ENCODE peak calls at places on chromosomes 13 and 19, in ten cellular contexts. One of them, this sample, is unnamed.

GRCh38 chr13:106851251-106851650 is 283.3 kb upstream of the ARGLU1 start:
- DNase-seq in NCI-H510A treated with DMSO at 0.1 percent for 48 hours: no peak
- DNase-seq in activated naive CD4-positive, alpha-beta T cell treated with Interleukin-2 at 50 U/mL for 16 hours: no peak
- DNase-seq in activated T-helper 1 cell treated with anti-CD3 and anti-CD28 coated beads, Interleukin-12 subunit alpha, Interleukin-12 subunit beta, Interleukin-2, Interleukin-4 antibody, amounts not matched to agents 30 ng/mL and 10 ng/mL and 1 ng/mL, durations not matched to agents 14 hours and 24 hours and 36 hours: no peak
- DNase-seq in HFF-Myc: no peak
- DNase-seq in activated B cell treated with CpG ODN at 0.5 μM for 24 hours: no peak
- DNase-seq in NCI-H2029: no peak
- DNase-seq in GM04504: no peak
- DNase-seq in COR-L47: no peak
- DNase-seq in psoas muscle: no peak
- DNase-seq in this sample: no peak

GRCh38 chr13:73984201-73984600 is 150.0 kb downstream of the KLF12 start:
- DNase-seq in NCI-H510A treated with DMSO at 0.1 percent for 48 hours: no peak
- DNase-seq in activated naive CD4-positive, alpha-beta T cell treated with Interleukin-2 at 50 U/mL for 16 hours: no peak
- DNase-seq in activated T-helper 1 cell treated with anti-CD3 and anti-CD28 coated beads, Interleukin-12 subunit alpha, Interleukin-12 subunit beta, Interleukin-2, Interleukin-4 antibody, amounts not matched to agents 30 ng/mL and 10 ng/mL and 1 ng/mL, durations not matched to agents 14 hours and 24 hours and 36 hours: no peak
- DNase-seq in HFF-Myc: no peak
- DNase-seq in activated B cell treated with CpG ODN at 0.5 μM for 24 hours: no peak
- DNase-seq in NCI-H2029: no peak
- DNase-seq in GM04504: no peak
- DNase-seq in COR-L47: no peak
- DNase-seq in psoas muscle: no peak
- DNase-seq in this sample: no peak

GRCh38 chr19:28289294-28290063 is 923.5 kb downstream of the UQCRFS1 start:
- DNase-seq in NCI-H510A treated with DMSO at 0.1 percent for 48 hours: no peak
- DNase-seq in activated naive CD4-positive, alpha-beta T cell treated with Interleukin-2 at 50 U/mL for 16 hours: no peak
- DNase-seq in activated T-helper 1 cell treated with anti-CD3 and anti-CD28 coated beads, Interleukin-12 subunit alpha, Interleukin-12 subunit beta, Interleukin-2, Interleukin-4 antibody, amounts not matched to agents 30 ng/mL and 10 ng/mL and 1 ng/mL, durations not matched to agents 14 hours and 24 hours and 36 hours: no peak
- DNase-seq in HFF-Myc: peak; percentile 26
- DNase-seq in activated B cell treated with CpG ODN at 0.5 μM for 24 hours: no peak
- DNase-seq in NCI-H2029: peak; percentile 91
- DNase-seq in GM04504: peak; percentile 39
- DNase-seq in COR-L47: peak; percentile 51
- DNase-seq in psoas muscle: no peak
- DNase-seq in this sample: no peak

GRCh38 chr19:17337675-17338439 is 504 bp downstream of the GTPBP3 start:
- DNase-seq in NCI-H510A treated with DMSO at 0.1 percent for 48 hours: no peak
- DNase-seq in activated naive CD4-positive, alpha-beta T cell treated with Interleukin-2 at 50 U/mL for 16 hours: peak; percentile 35
- DNase-seq in activated T-helper 1 cell treated with anti-CD3 and anti-CD28 coated beads, Interleukin-12 subunit alpha, Interleukin-12 subunit beta, Interleukin-2, Interleukin-4 antibody, amounts not matched to agents 30 ng/mL and 10 ng/mL and 1 ng/mL, durations not matched to agents 14 hours and 24 hours and 36 hours: peak; percentile 27
- DNase-seq in HFF-Myc: no peak
- DNase-seq in activated B cell treated with CpG ODN at 0.5 μM for 24 hours: no peak
- DNase-seq in NCI-H2029: no peak
- DNase-seq in GM04504: no peak
- DNase-seq in COR-L47: no peak
- DNase-seq in psoas muscle: no peak
- DNase-seq in this sample: no peak

GRCh38 chr13:22793598-22794134 is 387.1 kb upstream of the SGCG start:
- DNase-seq in NCI-H510A treated with DMSO at 0.1 percent for 48 hours: peak; percentile 30
- DNase-seq in activated naive CD4-positive, alpha-beta T cell treated with Interleukin-2 at 50 U/mL for 16 hours: no peak
- DNase-seq in activated T-helper 1 cell treated with anti-CD3 and anti-CD28 coated beads, Interleukin-12 subunit alpha, Interleukin-12 subunit beta, Interleukin-2, Interleukin-4 antibody, amounts not matched to agents 30 ng/mL and 10 ng/mL and 1 ng/mL, durations not matched to agents 14 hours and 24 hours and 36 hours: no peak
- DNase-seq in HFF-Myc: no peak
- DNase-seq in activated B cell treated with CpG ODN at 0.5 μM for 24 hours: no peak
- DNase-seq in NCI-H2029: no peak
- DNase-seq in GM04504: no peak
- DNase-seq in COR-L47: no peak
- DNase-seq in psoas muscle: no peak
- DNase-seq in this sample: no peak

GRCh38 chr19:46607441-46607841 is 6.3 kb downstream of the CALM3 start:
- DNase-seq in NCI-H510A treated with DMSO at 0.1 percent for 48 hours: peak; percentile 20
- DNase-seq in activated naive CD4-positive, alpha-beta T cell treated with Interleukin-2 at 50 U/mL for 16 hours: no peak
- DNase-seq in activated T-helper 1 cell treated with anti-CD3 and anti-CD28 coated beads, Interleukin-12 subunit alpha, Interleukin-12 subunit beta, Interleukin-2, Interleukin-4 antibody, amounts not matched to agents 30 ng/mL and 10 ng/mL and 1 ng/mL, durations not matched to agents 14 hours and 24 hours and 36 hours: no peak
- DNase-seq in HFF-Myc: no peak
- DNase-seq in activated B cell treated with CpG ODN at 0.5 μM for 24 hours: no peak
- DNase-seq in NCI-H2029: no peak
- DNase-seq in GM04504: no peak
- DNase-seq in COR-L47: no peak
- DNase-seq in psoas muscle: no peak
- DNase-seq in this sample: no peak

GRCh38 chr19:11814707-11815050 is 606 bp downstream of the ZNF440 start:
- DNase-seq in NCI-H510A treated with DMSO at 0.1 percent for 48 hours: no peak
- DNase-seq in activated naive CD4-positive, alpha-beta T cell treated with Interleukin-2 at 50 U/mL for 16 hours: no peak
- DNase-seq in activated T-helper 1 cell treated with anti-CD3 and anti-CD28 coated beads, Interleukin-12 subunit alpha, Interleukin-12 subunit beta, Interleukin-2, Interleukin-4 antibody, amounts not matched to agents 30 ng/mL and 10 ng/mL and 1 ng/mL, durations not matched to agents 14 hours and 24 hours and 36 hours: no peak
- DNase-seq in HFF-Myc: no peak
- DNase-seq in activated B cell treated with CpG ODN at 0.5 μM for 24 hours: no peak
- DNase-seq in NCI-H2029: no peak
- DNase-seq in GM04504: no peak
- DNase-seq in COR-L47: no peak
- DNase-seq in psoas muscle: no peak
- DNase-seq in this sample: no peak

GRCh38 chr13:94196426-94196825 is 283.1 kb downstream of the DCT start:
- DNase-seq in NCI-H510A treated with DMSO at 0.1 percent for 48 hours: no peak
- DNase-seq in activated naive CD4-positive, alpha-beta T cell treated with Interleukin-2 at 50 U/mL for 16 hours: no peak
- DNase-seq in activated T-helper 1 cell treated with anti-CD3 and anti-CD28 coated beads, Interleukin-12 subunit alpha, Interleukin-12 subunit beta, Interleukin-2, Interleukin-4 antibody, amounts not matched to agents 30 ng/mL and 10 ng/mL and 1 ng/mL, durations not matched to agents 14 hours and 24 hours and 36 hours: no peak
- DNase-seq in HFF-Myc: no peak
- DNase-seq in activated B cell treated with CpG ODN at 0.5 μM for 24 hours: no peak
- DNase-seq in NCI-H2029: no peak
- DNase-seq in GM04504: no peak
- DNase-seq in COR-L47: no peak
- DNase-seq in psoas muscle: no peak
- DNase-seq in this sample: no peak

GRCh38 chr13:28316129-28316528 is 177.8 kb downstream of the PAN3 start:
- DNase-seq in NCI-H510A treated with DMSO at 0.1 percent for 48 hours: no peak
- DNase-seq in activated naive CD4-positive, alpha-beta T cell treated with Interleukin-2 at 50 U/mL for 16 hours: no peak
- DNase-seq in activated T-helper 1 cell treated with anti-CD3 and anti-CD28 coated beads, Interleukin-12 subunit alpha, Interleukin-12 subunit beta, Interleukin-2, Interleukin-4 antibody, amounts not matched to agents 30 ng/mL and 10 ng/mL and 1 ng/mL, durations not matched to agents 14 hours and 24 hours and 36 hours: no peak
- DNase-seq in HFF-Myc: no peak
- DNase-seq in activated B cell treated with CpG ODN at 0.5 μM for 24 hours: no peak
- DNase-seq in NCI-H2029: no peak
- DNase-seq in GM04504: no peak
- DNase-seq in COR-L47: no peak
- DNase-seq in psoas muscle: no peak
- DNase-seq in this sample: no peak

GRCh38 chr19:49447485-49448431 is 3.9 kb downstream of the PIH1D1 start:
- DNase-seq in NCI-H510A treated with DMSO at 0.1 percent for 48 hours: no peak
- DNase-seq in activated naive CD4-positive, alpha-beta T cell treated with Interleukin-2 at 50 U/mL for 16 hours: no peak
- DNase-seq in activated T-helper 1 cell treated with anti-CD3 and anti-CD28 coated beads, Interleukin-12 subunit alpha, Interleukin-12 subunit beta, Interleukin-2, Interleukin-4 antibody, amounts not matched to agents 30 ng/mL and 10 ng/mL and 1 ng/mL, durations not matched to agents 14 hours and 24 hours and 36 hours: no peak
- DNase-seq in HFF-Myc: no peak
- DNase-seq in activated B cell treated with CpG ODN at 0.5 μM for 24 hours: no peak
- DNase-seq in NCI-H2029: no peak
- DNase-seq in GM04504: no peak
- DNase-seq in COR-L47: no peak
- DNase-seq in psoas muscle: peak; percentile 60
- DNase-seq in this sample: peak; percentile 67

GRCh38 chr19:31338069-31338767 is 11.0 kb downstream of the TSHZ3 start:
- DNase-seq in NCI-H510A treated with DMSO at 0.1 percent for 48 hours: no peak
- DNase-seq in activated naive CD4-positive, alpha-beta T cell treated with Interleukin-2 at 50 U/mL for 16 hours: no peak
- DNase-seq in activated T-helper 1 cell treated with anti-CD3 and anti-CD28 coated beads, Interleukin-12 subunit alpha, Interleukin-12 subunit beta, Interleukin-2, Interleukin-4 antibody, amounts not matched to agents 30 ng/mL and 10 ng/mL and 1 ng/mL, durations not matched to agents 14 hours and 24 hours and 36 hours: no peak
- DNase-seq in HFF-Myc: no peak
- DNase-seq in activated B cell treated with CpG ODN at 0.5 μM for 24 hours: no peak
- DNase-seq in NCI-H2029: no peak
- DNase-seq in GM04504: no peak
- DNase-seq in COR-L47: no peak
- DNase-seq in psoas muscle: peak; percentile 43
- DNase-seq in this sample: peak; percentile 79

GRCh38 chr13:71017607-71018006 is 849.4 kb downstream of the DACH1 start:
- DNase-seq in NCI-H510A treated with DMSO at 0.1 percent for 48 hours: no peak
- DNase-seq in activated naive CD4-positive, alpha-beta T cell treated with Interleukin-2 at 50 U/mL for 16 hours: no peak
- DNase-seq in activated T-helper 1 cell treated with anti-CD3 and anti-CD28 coated beads, Interleukin-12 subunit alpha, Interleukin-12 subunit beta, Interleukin-2, Interleukin-4 antibody, amounts not matched to agents 30 ng/mL and 10 ng/mL and 1 ng/mL, durations not matched to agents 14 hours and 24 hours and 36 hours: no peak
- DNase-seq in HFF-Myc: no peak
- DNase-seq in activated B cell treated with CpG ODN at 0.5 μM for 24 hours: no peak
- DNase-seq in NCI-H2029: no peak
- DNase-seq in GM04504: no peak
- DNase-seq in COR-L47: no peak
- DNase-seq in psoas muscle: no peak
- DNase-seq in this sample: no peak